ENCODE peak calls at places on chromosomes 13 and 19, in six cellular contexts. One of them, this sample, is unnamed.

GRCh38 chr13:46126552-46127171 is 21.8 kb upstream of the CPB2 start:
- DNase-seq in GM12878: no peak
- DNase-seq in NT2/D1: peak
- DNase-seq in H1: peak
- DNase-seq in HepG2: peak
- DNase-seq in HCT116: peak
- DNase-seq in this sample: peak

GRCh38 chr13:76812206-76812882 is 73.9 kb downstream of the KCTD12 start:
- DNase-seq in NT2/D1: no peak
- DNase-seq in HCT116: no peak
- DNase-seq in H1: no peak
- DNase-seq in GM12878: no peak
- DNase-seq in HepG2: no peak
- DNase-seq in this sample: no peak

GRCh38 chr19:1862424-1863307 is 713 bp downstream of the KLF16 start:
- DNase-seq in NT2/D1: no peak
- DNase-seq in HepG2: no peak
- DNase-seq in HCT116: no peak
- DNase-seq in H1: no peak
- DNase-seq in GM12878: no peak
- DNase-seq in this sample: peak

GRCh38 chr19:36528921-36529518 is 949 bp upstream of the ZNF260 start:
- DNase-seq in HepG2: peak
- DNase-seq in NT2/D1: no peak
- DNase-seq in GM12878: peak
- DNase-seq in H1: no peak
- DNase-seq in HCT116: no peak
- DNase-seq in this sample: peak

GRCh38 chr19:53647792-53648191 is 16.0 kb downstream of the DPRX start:
- DNase-seq in NT2/D1: no peak
- DNase-seq in HCT116: no peak
- DNase-seq in GM12878: no peak
- DNase-seq in H1: no peak
- DNase-seq in HepG2: no peak
- DNase-seq in this sample: no peak

GRCh38 chr19:33370783-33371182 is 2.7 kb upstream of the CEBPG start:
- DNase-seq in NT2/D1: no peak
- DNase-seq in HepG2: no peak
- DNase-seq in H1: no peak
- DNase-seq in HCT116: no peak
- DNase-seq in GM12878: no peak
- DNase-seq in this sample: no peak

GRCh38 chr13:40313269-40314200 is 352.9 kb downstream of the FOXO1 start:
- DNase-seq in GM12878: no peak
- DNase-seq in H1: no peak
- DNase-seq in HCT116: no peak
- DNase-seq in HepG2: peak
- DNase-seq in NT2/D1: no peak
- DNase-seq in this sample: no peak

GRCh38 chr13:98565726-98566577 is 11.0 kb downstream of the STK24 start:
- DNase-seq in NT2/D1: no peak
- DNase-seq in HepG2: no peak
- DNase-seq in GM12878: no peak
- DNase-seq in HCT116: no peak
- DNase-seq in H1: no peak
- DNase-seq in this sample: no peak

GRCh38 chr13:87553142-87553541 is 118.0 kb upstream of the SLITRK5 start:
- DNase-seq in NT2/D1: no peak
- DNase-seq in H1: no peak
- DNase-seq in HepG2: peak
- DNase-seq in GM12878: no peak
- DNase-seq in HCT116: no peak
- DNase-seq in this sample: no peak

GRCh38 chr13:92743992-92744391 is 482.6 kb upstream of the GPC6 start:
- DNase-seq in GM12878: no peak
- DNase-seq in H1: no peak
- DNase-seq in NT2/D1: no peak
- DNase-seq in HepG2: no peak
- DNase-seq in HCT116: no peak
- DNase-seq in this sample: no peak

GRCh38 chr19:33796164-33797100 is at the start of gene KCTD15:
- DNase-seq in GM12878: no peak
- DNase-seq in H1: no peak
- DNase-seq in NT2/D1: no peak
- DNase-seq in HCT116: no peak
- DNase-seq in HepG2: no peak
- DNase-seq in this sample: peak

GRCh38 chr13:104984296-104984818 is 1551.1 kb downstream of the EFNB2 start:
- DNase-seq in GM12878: peak
- DNase-seq in HCT116: no peak
- DNase-seq in NT2/D1: no peak
- DNase-seq in H1: no peak
- DNase-seq in HepG2: no peak
- DNase-seq in this sample: no peak

GRCh38 chr13:26601669-26602068 is 44.2 kb downstream of the WASF3 start:
- DNase-seq in H1: no peak
- DNase-seq in GM12878: peak
- DNase-seq in HCT116: no peak
- DNase-seq in NT2/D1: no peak
- DNase-seq in HepG2: no peak
- DNase-seq in this sample: no peak

GRCh38 chr13:99614465-99614885 is 113.2 kb downstream of the TM9SF2 start:
- DNase-seq in H1: no peak
- DNase-seq in HCT116: no peak
- DNase-seq in NT2/D1: no peak
- DNase-seq in GM12878: no peak
- DNase-seq in HepG2: peak
- DNase-seq in this sample: peak

GRCh38 chr19:2538096-2538757 is 62.3 kb downstream of the GADD45B start:
- DNase-seq in GM12878: no peak
- DNase-seq in HepG2: no peak
- DNase-seq in HCT116: no peak
- DNase-seq in NT2/D1: no peak
- DNase-seq in H1: no peak
- DNase-seq in this sample: no peak

GRCh38 chr13:104980571-104980970 is 1554.9 kb downstream of the EFNB2 start:
- DNase-seq in GM12878: no peak
- DNase-seq in H1: no peak
- DNase-seq in HepG2: no peak
- DNase-seq in HCT116: no peak
- DNase-seq in NT2/D1: no peak
- DNase-seq in this sample: no peak

GRCh38 chr13:76647550-76647949 is 238.7 kb downstream of the KCTD12 start:
- DNase-seq in NT2/D1: no peak
- DNase-seq in HCT116: no peak
- DNase-seq in H1: no peak
- DNase-seq in GM12878: no peak
- DNase-seq in HepG2: no peak
- DNase-seq in this sample: no peak

GRCh38 chr13:110615322-110616102 is at the start of gene NAXD:
- DNase-seq in HCT116: peak
- DNase-seq in HepG2: peak
- DNase-seq in GM12878: peak
- DNase-seq in H1: peak
- DNase-seq in NT2/D1: peak
- DNase-seq in this sample: peak

GRCh38 chr13:110618780-110619179 is 3.4 kb downstream of the NAXD start:
- DNase-seq in HepG2: no peak
- DNase-seq in HCT116: no peak
- DNase-seq in H1: no peak
- DNase-seq in NT2/D1: no peak
- DNase-seq in GM12878: no peak
- DNase-seq in this sample: no peak

GRCh38 chr13:110618167-110618566 is 2.8 kb downstream of the NAXD start:
- DNase-seq in H1: no peak
- DNase-seq in NT2/D1: no peak
- DNase-seq in HCT116: no peak
- DNase-seq in HepG2: no peak
- DNase-seq in GM12878: no peak
- DNase-seq in this sample: no peak

GRCh38 chr13:110616103-110617101 is 1.1 kb downstream of the NAXD start:
- DNase-seq in H1: no peak
- DNase-seq in HepG2: peak
- DNase-seq in GM12878: no peak
- DNase-seq in HCT116: peak
- DNase-seq in NT2/D1: no peak
- DNase-seq in this sample: peak

GRCh38 chr13:110617326-110618072 is 2.2 kb downstream of the NAXD start:
- DNase-seq in HCT116: no peak
- DNase-seq in GM12878: no peak
- DNase-seq in NT2/D1: peak
- DNase-seq in H1: no peak
- DNase-seq in HepG2: peak
- DNase-seq in this sample: peak
- TF ChIP-seq ZNF274 in HCT116: no peak
- TF ChIP-seq ZNF274 in GM12878: no peak
- TF ChIP-seq ZNF274 in NT2/D1: no peak
- TF ChIP-seq ZNF274 in H1: no peak
- TF ChIP-seq ZNF274 in HepG2: no peak
- TF ChIP-seq ZNF274 in this sample: no peak

DNA sequence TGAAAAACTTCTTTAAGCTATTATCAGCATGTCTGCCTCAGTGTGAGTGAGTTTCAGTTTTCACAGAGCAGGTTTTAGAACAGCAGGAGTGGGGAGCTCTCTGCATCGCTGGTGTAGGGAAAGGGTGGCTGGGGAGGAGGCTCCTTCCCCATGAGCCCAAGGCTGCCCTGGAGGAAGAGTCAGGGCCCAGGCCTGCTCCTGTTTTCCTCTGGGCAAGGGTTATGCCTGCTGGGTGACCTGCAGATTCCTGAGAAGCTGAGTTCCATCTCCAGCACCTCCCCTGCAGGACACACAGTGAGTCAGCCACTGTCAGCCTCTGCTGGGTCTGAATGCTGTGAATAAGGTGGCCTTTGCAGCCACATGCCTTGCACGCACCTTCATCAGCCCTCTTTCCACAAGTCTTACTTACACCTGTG is 186.5 kb upstream of the KL start:
- DNase-seq in HCT116: peak
- DNase-seq in HepG2: no peak
- DNase-seq in GM12878: no peak
- DNase-seq in NT2/D1: no peak
- DNase-seq in H1: peak
- DNase-seq in this sample: no peak
- TF ChIP-seq ZNF274 in HCT116: no peak
- TF ChIP-seq ZNF274 in HepG2: no peak
- TF ChIP-seq ZNF274 in GM12878: no peak
- TF ChIP-seq ZNF274 in NT2/D1: no peak
- TF ChIP-seq ZNF274 in H1: no peak
- TF ChIP-seq ZNF274 in this sample: no peak

DNA sequence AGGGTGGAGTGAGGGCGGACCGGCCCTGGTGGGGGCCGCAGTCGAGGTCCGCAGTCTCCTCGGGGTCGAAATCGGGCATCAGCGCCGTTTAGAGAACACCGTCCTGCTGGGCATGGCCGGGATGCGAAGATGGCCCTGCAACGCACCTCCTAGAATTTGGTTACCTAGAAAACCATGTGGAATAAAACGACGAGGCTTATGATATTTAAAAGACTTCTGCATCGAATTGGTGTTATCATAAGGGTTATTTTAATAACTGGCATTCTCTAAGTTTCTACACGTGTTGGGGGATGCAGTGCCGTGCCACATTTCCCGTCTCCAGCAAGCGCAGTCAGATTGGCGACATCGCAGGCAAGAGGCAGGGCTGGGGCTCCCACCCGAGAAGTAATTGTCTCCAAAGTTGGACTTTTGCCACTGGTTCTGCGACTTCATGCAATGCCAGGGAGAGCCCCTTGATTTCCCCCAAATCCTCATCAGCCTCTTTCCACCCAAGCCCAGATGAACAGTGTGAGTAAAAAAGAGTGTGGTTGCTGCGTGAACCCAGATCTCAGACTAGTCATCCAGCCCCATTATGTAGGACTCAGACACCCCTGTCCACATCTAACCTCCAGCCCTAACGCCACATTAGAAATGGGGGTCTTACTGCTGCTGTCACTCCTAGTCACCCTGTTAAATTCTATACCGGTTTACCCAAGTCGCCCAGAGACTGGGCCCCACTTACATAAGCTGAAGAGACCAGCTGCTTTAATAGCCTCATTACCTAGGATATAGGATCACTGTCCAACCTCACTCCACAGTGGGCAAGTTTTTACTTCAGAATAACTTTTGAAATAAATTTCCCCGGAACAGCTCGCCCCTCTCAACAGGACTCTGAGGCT is 571 bp upstream of the DHRS12 start:
- DNase-seq in HCT116: no peak
- DNase-seq in NT2/D1: no peak
- DNase-seq in HepG2: no peak
- DNase-seq in H1: no peak
- DNase-seq in GM12878: no peak
- DNase-seq in this sample: no peak
- TF ChIP-seq ZNF274 in HCT116: no peak
- TF ChIP-seq ZNF274 in NT2/D1: no peak
- TF ChIP-seq ZNF274 in HepG2: no peak
- TF ChIP-seq ZNF274 in H1: no peak
- TF ChIP-seq ZNF274 in GM12878: no peak
- TF ChIP-seq ZNF274 in this sample: no peak

GRCh38 chr19:13004273-13004672 is 9.0 kb downstream of the NFIX start:
- DNase-seq in GM12878: no peak
- DNase-seq in HCT116: no peak
- DNase-seq in HepG2: no peak
- DNase-seq in NT2/D1: no peak
- DNase-seq in H1: no peak
- DNase-seq in this sample: no peak

GRCh38 chr19:13002970-13003540 is 7.8 kb downstream of the NFIX start:
- DNase-seq in HepG2: no peak
- DNase-seq in H1: no peak
- DNase-seq in NT2/D1: no peak
- DNase-seq in HCT116: no peak
- DNase-seq in GM12878: no peak
- DNase-seq in this sample: no peak

GRCh38 chr19:13001166-13001501 is 5.9 kb downstream of the NFIX start:
- DNase-seq in NT2/D1: no peak
- DNase-seq in HCT116: no peak
- DNase-seq in HepG2: no peak
- DNase-seq in H1: no peak
- DNase-seq in GM12878: no peak
- DNase-seq in this sample: no peak

GRCh38 chr19:13001502-13002388 is 6.5 kb downstream of the NFIX start:
- DNase-seq in GM12878: no peak
- DNase-seq in NT2/D1: no peak
- DNase-seq in H1: no peak
- DNase-seq in HepG2: no peak
- DNase-seq in HCT116: no peak
- DNase-seq in this sample: no peak

DNA sequence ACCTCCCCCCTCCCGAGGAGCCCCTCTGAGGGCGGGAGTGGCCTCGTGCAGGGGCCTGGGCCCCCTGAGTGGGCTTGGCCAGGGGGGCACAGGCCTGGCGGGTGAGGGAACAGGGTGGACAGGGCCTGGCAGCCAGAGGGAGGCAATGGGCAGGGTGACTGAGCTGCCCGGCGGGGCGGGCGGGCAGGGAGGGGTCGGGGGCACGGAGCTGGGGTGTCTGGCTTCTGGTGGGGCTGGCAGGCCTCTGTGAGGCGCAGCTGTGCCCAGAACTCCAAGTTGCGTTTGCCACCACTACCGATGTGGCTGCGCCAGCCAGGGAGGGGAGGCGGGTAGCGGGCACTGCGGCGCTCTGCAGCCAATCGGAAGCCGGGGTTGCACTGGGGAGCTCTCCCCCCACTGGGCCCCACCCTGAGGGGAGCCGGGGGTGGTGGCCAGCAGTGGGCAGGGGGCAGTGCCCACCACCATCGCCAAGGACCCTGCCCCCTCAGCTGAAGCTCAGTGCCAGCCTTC is 7.2 kb downstream of the NFIX start:
- DNase-seq in H1: no peak
- DNase-seq in HCT116: no peak
- DNase-seq in NT2/D1: no peak
- DNase-seq in GM12878: no peak
- DNase-seq in HepG2: no peak
- DNase-seq in this sample: no peak
- TF ChIP-seq ZNF274 in H1: no peak
- TF ChIP-seq ZNF274 in HCT116: no peak
- TF ChIP-seq ZNF274 in NT2/D1: no peak
- TF ChIP-seq ZNF274 in GM12878: no peak
- TF ChIP-seq ZNF274 in HepG2: no peak
- TF ChIP-seq ZNF274 in this sample: no peak